ENCODE peak calls at places on chromosome 17, in eight cellular contexts. W, N, B, J, U, C, I and L are unnamed samples.
A peak's percentile ranks its signal among the peaks of the same experiment; 100 is the strongest.

GRCh38 chr17:42979511-42980273 is at the start of gene PTGES3L:
- DNase-seq in W (no peak), N (peak; percentile 81), B (no peak), J (peak; percentile 91), U (peak; percentile 84), C (no peak), I (peak; percentile 88), L (no peak)

GRCh38 chr17:76268015-76268749 is 3.0 kb downstream of the UBALD2 start:
- DNase-seq in W (no peak), N (peak; percentile 93), B (no peak), J (peak; percentile 39), U (peak; percentile 56), C (peak; percentile 76), I (no peak), L (peak; percentile 69)

GRCh38 chr17:60138769-60139437 is 10.9 kb upstream of the CA4 start:
- DNase-seq in W (no peak), N (no peak), B (no peak), J (no peak), U (peak; percentile 37), C (no peak), I (no peak), L (no peak)

GRCh38 chr17:69828087-69828486 is 246.9 kb upstream of the KCNJ16 start:
- DNase-seq in W (no peak), N (no peak), B (no peak), J (no peak), U (no peak), C (no peak), I (no peak), L (peak; percentile 97)

GRCh38 chr17:19384723-19385391 is 2.1 kb downstream of the MFAP4 start:
- DNase-seq in W (no peak), N (peak; percentile 51), B (no peak), J (peak; percentile 84), U (peak; percentile 29), C (no peak), I (no peak), L (no peak)

GRCh38 chr17:75689441-75689873 is 22.3 kb downstream of the SAP30BP start:
- DNase-seq in W (no peak), N (no peak), B (no peak), J (no peak), U (no peak), C (peak; percentile 60), I (no peak), L (no peak)

GRCh38 chr17:10021239-10021638 is 116.2 kb upstream of the RCVRN start:
- DNase-seq in W (no peak), N (no peak), B (no peak), J (no peak), U (no peak), C (no peak), I (no peak), L (no peak)

GRCh38 chr17:59650642-59651041 is 30.9 kb downstream of the CLTC start:
- DNase-seq in W (no peak), N (no peak), B (no peak), J (no peak), U (no peak), C (no peak), I (no peak), L (no peak)

GRCh38 chr17:3916825-3917224 is 560 bp upstream of the P2RX1 start:
- DNase-seq in W (no peak), N (no peak), B (no peak), J (no peak), U (no peak), C (no peak), I (no peak), L (no peak)

GRCh38 chr17:79306688-79307323 is 232.2 kb downstream of the ENGASE start:
- DNase-seq in W (no peak), N (no peak), B (no peak), J (no peak), U (no peak), C (no peak), I (no peak), L (no peak)

GRCh38 chr17:77543779-77544178 is 403.0 kb downstream of the SEC14L1 start:
- DNase-seq in W (no peak), N (no peak), B (no peak), J (no peak), U (no peak), C (no peak), I (no peak), L (no peak)

GRCh38 chr17:43003542-43004172 is 2.9 kb upstream of the IFI35 start:
- DNase-seq in W (peak; percentile 61), N (no peak), B (no peak), J (no peak), U (peak; percentile 71), C (no peak), I (peak; percentile 63), L (no peak)

GRCh38 chr17:62601438-62601837 is 26.0 kb upstream of the MRC2 start:
- DNase-seq in W (no peak), N (no peak), B (no peak), J (no peak), U (no peak), C (no peak), I (no peak), L (no peak)

GRCh38 chr17:63881935-63882601 is at the start of gene GH2:
- DNase-seq in W (peak; percentile 56), N (peak; percentile 82), B (no peak), J (peak; percentile 85), U (peak; percentile 82), C (no peak), I (peak; percentile 29), L (peak; percentile 39)

GRCh38 chr17:44417553-44417952 is 28.1 kb upstream of the ITGA2B start:
- DNase-seq in W (peak; percentile 29), N (no peak), B (no peak), J (no peak), U (no peak), C (peak; percentile 51), I (peak; percentile 20), L (peak; percentile 57)

GRCh38 chr17:77865109-77865611 is 93.3 kb upstream of the TNRC6C start:
- DNase-seq in W (no peak), N (no peak), B (no peak), J (peak; percentile 73), U (no peak), C (no peak), I (no peak), L (no peak)

GRCh38 chr17:41627316-41628072 is 3.1 kb upstream of the KRT17 start:
- DNase-seq in W (no peak), N (peak; percentile 25), B (no peak), J (no peak), U (peak; percentile 23), C (no peak), I (no peak), L (no peak)

GRCh38 chr17:75049057-75049456 is 2.0 kb downstream of the KCTD2 start:
- DNase-seq in W (no peak), N (no peak), B (no peak), J (no peak), U (no peak), C (no peak), I (peak; percentile 44), L (no peak)

GRCh38 chr17:79214459-79214858 is 139.8 kb downstream of the ENGASE start:
- DNase-seq in W (no peak), N (no peak), B (no peak), J (peak; percentile 92), U (no peak), C (no peak), I (no peak), L (no peak)

GRCh38 chr17:34024303-34025178 is 230.5 kb upstream of the CCL2 start:
- DNase-seq in W (no peak), N (peak; percentile 11), B (no peak), J (no peak), U (no peak), C (no peak), I (no peak), L (no peak)

GRCh38 chr17:57811633-57812280 is 38.1 kb downstream of the MRPS23 start:
- DNase-seq in W (peak; percentile 8), N (no peak), B (no peak), J (peak; percentile 54), U (peak; percentile 25), C (no peak), I (no peak), L (no peak)

GRCh38 chr17:76816590-76817135 is 51.5 kb upstream of the MGAT5B start:
- DNase-seq in W (peak; percentile 63), N (peak; percentile 69), B (peak; percentile 53), J (peak; percentile 85), U (peak; percentile 88), C (no peak), I (peak; percentile 44), L (peak; percentile 41)

GRCh38 chr17:69314246-69315030 is 12.5 kb downstream of the ABCA5 start:
- DNase-seq in W (no peak), N (no peak), B (no peak), J (peak; percentile 14), U (peak; percentile 33), C (no peak), I (no peak), L (no peak)

GRCh38 chr17:1769826-1770477 is 8.1 kb downstream of the SERPINF1 start:
- DNase-seq in W (no peak), N (no peak), B (no peak), J (no peak), U (peak; percentile 91), C (no peak), I (peak; percentile 95), L (no peak)
- H2AFZ ChIP-seq in W (no peak overlapping the region), N (no peak overlapping the region), B (no peak overlapping the region), J (no peak overlapping the region), U (peak overlapping the region; percentile 35), C (peak overlapping the region; percentile 16), I (no peak overlapping the region), L (peak overlapping the region; percentile 72)

DNA sequence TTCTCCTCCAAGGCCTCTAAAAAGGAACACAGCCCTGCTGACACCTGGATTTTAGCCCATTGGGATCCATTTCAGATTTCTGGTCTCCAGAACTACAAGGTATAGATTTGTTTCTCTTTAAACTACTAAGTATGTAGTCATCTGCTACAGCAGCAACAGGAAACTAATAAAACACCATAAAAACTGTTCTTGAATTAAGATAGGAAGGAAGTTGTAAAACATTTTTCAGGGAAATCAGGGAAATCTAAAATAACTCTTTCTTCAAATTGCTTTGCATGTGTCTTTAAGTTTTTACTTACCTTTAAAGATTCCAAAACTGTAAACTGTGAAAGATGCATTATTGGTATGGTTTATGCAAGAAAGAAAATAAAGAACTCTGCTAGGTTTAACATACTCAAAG is 407.0 kb upstream of the TOM1L1 start:
- DNase-seq in W (no peak), N (no peak), B (no peak), J (no peak), U (no peak), C (no peak), I (no peak), L (no peak)
- TF ChIP-seq POLR2AphosphoS5 in W (no peak), N (no peak), B (no peak), J (no peak), U (no peak), C (no peak), I (no peak), L (no peak)

GRCh38 chr17:2015314-2015713 is 9.8 kb downstream of the RTN4RL1 start:
- DNase-seq in W (no peak), N (no peak), B (no peak), J (no peak), U (no peak), C (no peak), I (no peak), L (no peak)
- H2AFZ ChIP-seq in W (no peak overlapping the region), N (no peak overlapping the region), B (no peak overlapping the region), J (no peak overlapping the region), U (no peak overlapping the region), C (no peak overlapping the region), I (no peak overlapping the region), L (no peak overlapping the region)

DNA sequence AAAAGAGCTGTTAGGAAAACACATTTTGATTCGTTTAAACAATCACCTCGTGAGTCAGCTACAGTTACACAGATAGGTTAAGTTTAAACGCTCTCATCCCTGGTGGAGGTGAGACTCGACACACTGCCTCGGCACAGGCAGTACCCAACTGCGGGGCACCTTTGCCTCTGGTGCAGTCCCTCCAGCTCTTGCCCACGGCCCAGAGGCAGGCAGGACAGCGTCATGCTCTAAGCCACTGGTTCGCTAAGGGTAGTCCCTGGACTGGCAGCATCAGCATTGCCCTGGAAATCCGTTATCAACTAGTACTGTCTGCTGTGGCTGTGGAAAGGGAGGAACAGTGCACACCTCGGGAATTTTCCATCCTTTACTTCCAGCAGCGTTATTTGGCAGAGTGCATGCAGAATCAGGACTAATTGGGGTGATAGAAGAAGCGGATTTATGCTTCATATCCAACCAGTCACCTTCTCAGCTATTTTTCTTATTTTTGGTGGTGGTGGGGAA is 3.7 kb upstream of the PIK3R6 start:
- DNase-seq in W (no peak), N (no peak), B (no peak), J (no peak), U (no peak), C (no peak), I (no peak), L (no peak)
- TF ChIP-seq POLR2AphosphoS5 in W (no peak), N (no peak), B (no peak), J (no peak), U (no peak), C (no peak), I (no peak), L (no peak)